ENCODE peak calls at places on chromosomes 1 and 21, in five cellular contexts. L is T-helper 9 cell, W is neural crest cell, T is kidney glomerular epithelial cell, C is C1 segment of cervical spinal cord. A is an unnamed sample.

GRCh38 chr1:68409426-68409825 is 40.3 kb downstream of the RPE65 start:
- DNase-seq in L (no peak), W (no peak), T (no peak), C (no peak), A (no peak)

GRCh38 chr21:41876396-41876795 is 2.7 kb downstream of the PRDM15 start:
- DNase-seq in L (no peak), W (no peak), T (no peak), C (no peak), A (no peak)

GRCh38 chr1:199020904-199021303 is 382.1 kb downstream of the PTPRC start:
- DNase-seq in L (no peak), W (no peak), T (no peak), C (no peak), A (no peak)

GRCh38 chr1:221724931-221725605 is 16.8 kb downstream of the DUSP10 start:
- DNase-seq in L (no peak), W (no peak), T (peak), C (no peak), A (peak)

GRCh38 chr1:153525088-153525713 is 10.6 kb downstream of the S100A6 start:
- DNase-seq in L (no peak), W (no peak), T (no peak), C (no peak), A (no peak)

GRCh38 chr1:15214507-15214906 is 32.5 kb upstream of the FHAD1 start:
- DNase-seq in L (no peak), W (peak), T (no peak), C (no peak), A (no peak)

GRCh38 chr1:71364236-71364635 is 283.4 kb upstream of the ZRANB2 start:
- DNase-seq in L (no peak), W (no peak), T (no peak), C (no peak), A (no peak)

GRCh38 chr1:38030596-38031512 is 15.7 kb downstream of the POU3F1 start:
- DNase-seq in L (no peak), W (no peak), T (no peak), C (no peak), A (no peak)

GRCh38 chr1:201570158-201570885 is 31.4 kb downstream of the NAV1 start:
- DNase-seq in L (no peak), W (no peak), T (no peak), C (no peak), A (no peak)

GRCh38 chr21:45405271-45405818 is 380 bp downstream of the COL18A1 start:
- DNase-seq in L (no peak), W (no peak), T (no peak), C (no peak), A (peak)

GRCh38 chr21:33007747-33008146 is 18.0 kb upstream of the OLIG2 start:
- DNase-seq in L (no peak), W (no peak), T (no peak), C (no peak), A (no peak)

GRCh38 chr21:31078796-31079195 is 40.5 kb upstream of the KRTAP19-8 start:
- DNase-seq in L (no peak), W (no peak), T (no peak), C (no peak), A (no peak)

GRCh38 chr21:44849616-44850130 is 23.8 kb downstream of the PTTG1IP start:
- DNase-seq in L (no peak), W (no peak), T (no peak), C (no peak), A (no peak)

GRCh38 chr1:67652800-67653199 is 32.2 kb upstream of the GADD45A start:
- DNase-seq in L (no peak), W (no peak), T (peak), C (no peak), A (peak)

GRCh38 chr1:76998582-76999189 is 131.4 kb downstream of the ST6GALNAC5 start:
- DNase-seq in L (no peak), W (no peak), T (peak), C (no peak), A (peak)

GRCh38 chr1:164602480-164603093 is 43.6 kb downstream of the PBX1 start:
- DNase-seq in L (no peak), W (no peak), T (peak), C (no peak), A (peak)

GRCh38 chr21:43362306-43362927 is 64.5 kb downstream of the SIK1 start:
- DNase-seq in L (peak), W (peak), T (no peak), C (no peak), A (no peak)

GRCh38 chr1:12166834-12167492 is at the start of gene TNFRSF1B:
- DNase-seq in L (peak), W (peak), T (no peak), C (no peak), A (peak)

GRCh38 chr1:223776075-223776814 is 63.9 kb downstream of the CAPN2 start:
- DNase-seq in L (no peak), W (no peak), T (peak), C (no peak), A (peak)

GRCh38 chr21:22174746-22175145 is 1176.5 kb downstream of the NCAM2 start:
- DNase-seq in L (no peak), W (no peak), T (no peak), C (no peak), A (no peak)

GRCh38 chr1:183609313-183609712 is 19.1 kb upstream of the NCF2 start:
- DNase-seq in L (no peak), W (no peak), T (peak), C (no peak), A (peak)

GRCh38 chr21:25573409-25574206 is 33.7 kb downstream of the MRPL39 start:
- DNase-seq in L (peak), W (no peak), T (peak), C (no peak), A (peak)

GRCh38 chr1:118914379-118915161 is 73.6 kb downstream of the TBX15 start:
- DNase-seq in L (no peak), W (no peak), T (peak), C (no peak), A (peak)

GRCh38 chr1:206560021-206560716 is 52.1 kb downstream of the EIF2D start:
- DNase-seq in L (no peak), W (no peak), T (no peak), C (no peak), A (no peak)

GRCh38 chr1:207691814-207692213 is 46.9 kb downstream of the CR1L start:
- DNase-seq in L (no peak), W (no peak), T (no peak), C (no peak), A (no peak)

GRCh38 chr1:50880373-50880772 is 79.7 kb downstream of the FAF1 start:
- DNase-seq in L (no peak), W (no peak), T (no peak), C (no peak), A (no peak)

GRCh38 chr1:181077576-181078242 is 10.8 kb upstream of the IER5 start:
- DNase-seq in L (no peak), W (no peak), T (peak), C (no peak), A (no peak)